ENCODE peak calls at places on chromosomes 12 and 14, in ten cellular contexts. Q is tibial artery; U is Ammon's horn; T is stimulated activated naive B cell treated with anti-CD40 and anti-IgM and Interleukin-4, amounts not matched to agents 10 μg/mL and 1 μg/mL and 100 μg/mL, for 72 hours; L is kidney; P is iris pigment epithelial cell; M is M059J; E is MCF 10A; C is posterior cingulate gyrus; K is NCI-H1436. I is an unnamed sample.

GRCh38 chr12:7209958-7210357 is 20.5 kb downstream of the PEX5 start:
- DNase-seq in Q (no peak), C (no peak), M (no peak), P (no peak), L (no peak), E (no peak), K (no peak), T (no peak), U (no peak), I (no peak)

GRCh38 chr14:24984846-24985589 is 64.9 kb downstream of the STXBP6 start:
- DNase-seq in U (no peak), P (peak), Q (no peak), M (peak), E (no peak), K (no peak), T (no peak), C (no peak), L (no peak), I (peak)

GRCh38 chr14:76812093-76812421 is 625 bp downstream of the ANGEL1 start:
- DNase-seq in E (peak), Q (no peak), U (no peak), L (no peak), P (no peak), C (no peak), K (no peak), T (no peak), M (peak), I (no peak)

GRCh38 chr12:79692860-79693605 is 2.3 kb upstream of the PAWR start:
- DNase-seq in T (no peak), M (peak), Q (no peak), P (peak), U (no peak), E (peak), C (no peak), L (no peak), K (no peak), I (no peak)

GRCh38 chr12:67709367-67709954 is 60.9 kb downstream of the DYRK2 start:
- DNase-seq in L (no peak), P (no peak), T (no peak), Q (no peak), E (no peak), U (no peak), M (no peak), K (no peak), C (no peak), I (no peak)

GRCh38 chr12:38158428-38159091 is 158.0 kb upstream of the ALG10B start:
- DNase-seq in M (no peak), C (no peak), T (no peak), L (peak), Q (peak), P (no peak), E (no peak), U (no peak), K (no peak), I (no peak)

GRCh38 chr12:28104893-28105864 is 85.1 kb upstream of the CCDC91 start:
- DNase-seq in C (no peak), E (no peak), U (no peak), M (peak), P (no peak), Q (no peak), K (no peak), L (no peak), T (no peak), I (no peak)

GRCh38 chr12:126668538-126668937 is 1598.4 kb upstream of the TMEM132C start:
- DNase-seq in T (no peak), Q (no peak), U (no peak), K (no peak), P (peak), C (no peak), M (peak), L (no peak), E (peak), I (peak)

GRCh38 chr12:5589055-5589454 is 157.1 kb downstream of the NTF3 start:
- DNase-seq in M (no peak), T (no peak), K (no peak), U (no peak), Q (no peak), L (no peak), P (no peak), C (no peak), E (no peak), I (no peak)

GRCh38 chr14:81765654-81766275 is 232.1 kb upstream of the SEL1L start:
- DNase-seq in C (no peak), L (no peak), M (no peak), Q (no peak), T (no peak), U (no peak), E (no peak), P (no peak), K (no peak), I (no peak)

GRCh38 chr12:71312767-71313375 is 126.7 kb upstream of the LGR5 start:
- DNase-seq in U (no peak), E (peak), L (no peak), M (peak), C (no peak), Q (no peak), P (peak), K (no peak), T (no peak), I (no peak)

GRCh38 chr12:52924764-52925716 is 20.2 kb upstream of the KRT8 start:
- DNase-seq in C (no peak), T (no peak), E (peak), P (peak), K (no peak), M (peak), L (no peak), Q (no peak), U (no peak), I (peak)

GRCh38 chr12:109331546-109331945 is 16.2 kb upstream of the MYO1H start:
- DNase-seq in L (no peak), U (no peak), M (no peak), K (no peak), C (no peak), T (no peak), E (no peak), Q (no peak), P (no peak), I (no peak)

GRCh38 chr14:80930095-80930494 is 11.4 kb downstream of the CEP128 start:
- DNase-seq in L (no peak), K (no peak), U (no peak), Q (no peak), P (no peak), M (no peak), T (no peak), C (no peak), E (no peak), I (no peak)

GRCh38 chr12:19572920-19573558 is 133.7 kb downstream of the AEBP2 start:
- DNase-seq in Q (peak), P (peak), T (no peak), M (peak), C (no peak), L (no peak), E (peak), K (no peak), U (no peak), I (peak)

GRCh38 chr12:64675795-64676194 is 65.5 kb downstream of the RASSF3 start:
- DNase-seq in Q (peak), T (no peak), E (peak), K (no peak), P (no peak), M (peak), L (no peak), U (no peak), C (no peak), I (peak)

GRCh38 chr14:39998854-39999253 is 566.6 kb upstream of the FBXO33 start:
- DNase-seq in C (no peak), T (no peak), L (no peak), M (no peak), E (no peak), K (no peak), P (no peak), Q (no peak), U (no peak), I (no peak)

GRCh38 chr14:104305511-104306449 is 167.4 kb downstream of the KIF26A start:
- DNase-seq in U (no peak), K (no peak), Q (no peak), C (peak), P (no peak), T (no peak), M (no peak), E (no peak), L (peak), I (no peak)

GRCh38 chr14:54771411-54772027 is 131.1 kb downstream of the GCH1 start:
- DNase-seq in M (no peak), Q (no peak), C (no peak), T (no peak), L (peak), E (no peak), P (no peak), K (no peak), U (no peak), I (no peak)

GRCh38 chr14:76346391-76347160 is 29.4 kb upstream of the ESRRB start:
- DNase-seq in P (peak), C (peak), T (no peak), E (no peak), M (no peak), Q (no peak), L (no peak), U (no peak), K (no peak), I (peak)

GRCh38 chr14:37253905-37254304 is 56.2 kb downstream of the MIPOL1 start:
- DNase-seq in C (no peak), K (no peak), L (no peak), U (no peak), M (peak), P (peak), Q (no peak), T (no peak), E (peak), I (peak)

I was measured in RPMI7951.